ENCODE peak calls at places on chromosomes 7 and 10, in seven cellular contexts. V is neural progenitor cell; R is GM23248; E is IMR-90; C is heart left ventricle; A is body of pancreas; F is CD8-positive, alpha-beta memory T cell. Q is an unnamed sample.

GRCh38 chr10:90592903-90593302 is 264.9 kb downstream of the HTR7 start:
- DNase-seq in V (peak; percentile 83), R (peak; percentile 24), E (peak; percentile 51), C (no peak), A (peak; percentile 15), F (no peak), Q (peak; percentile 46)

GRCh38 chr10:132677905-132678298 is 108.0 kb downstream of the NKX6-2 start:
- DNase-seq in V (no peak), R (no peak), E (no peak), C (peak; percentile 5), A (peak; percentile 7), F (no peak), Q (no peak)

GRCh38 chr7:28157311-28157710 is 23.3 kb downstream of the JAZF1 start:
- DNase-seq in V (no peak), R (peak; percentile 18), E (no peak), C (no peak), A (no peak), F (no peak), Q (no peak)

GRCh38 chr7:155732275-155732674 is 80.0 kb downstream of the SHH start:
- DNase-seq in V (no peak), R (no peak), E (no peak), C (no peak), A (no peak), F (no peak), Q (no peak)

GRCh38 chr10:29472268-29473086 is 162.3 kb downstream of the SVIL start:
- DNase-seq in V (no peak), R (no peak), E (no peak), C (no peak), A (no peak), F (no peak), Q (no peak)

GRCh38 chr10:6014241-6014761 is 37.0 kb upstream of the IL15RA start:
- DNase-seq in V (peak; percentile 54), R (peak; percentile 71), E (peak; percentile 42), C (peak; percentile 58), A (peak; percentile 61), F (peak; percentile 77), Q (no peak)

GRCh38 chr10:20767028-20767427 is 130.1 kb downstream of the NEBL start:
- DNase-seq in V (no peak), R (peak; percentile 48), E (peak; percentile 4), C (no peak), A (no peak), F (no peak), Q (no peak)

GRCh38 chr7:2920956-2921708 is 77.0 kb upstream of the GNA12 start:
- DNase-seq in V (no peak), R (no peak), E (no peak), C (no peak), A (no peak), F (no peak), Q (no peak)

GRCh38 chr10:111338798-111339197 is 262.0 kb downstream of the ADRA2A start:
- DNase-seq in V (no peak), R (peak; percentile 25), E (no peak), C (no peak), A (no peak), F (no peak), Q (no peak)

GRCh38 chr7:3254718-3255117 is 46.3 kb upstream of the SDK1 start:
- DNase-seq in V (no peak), R (no peak), E (no peak), C (no peak), A (no peak), F (no peak), Q (no peak)

GRCh38 chr10:81870472-81870871 is 4.5 kb upstream of the NRG3 start:
- DNase-seq in V (no peak), R (no peak), E (no peak), C (no peak), A (no peak), F (no peak), Q (no peak)

GRCh38 chr7:22732556-22733126 is 5.6 kb downstream of the IL6 start:
- DNase-seq in V (no peak), R (peak; percentile 37), E (peak; percentile 45), C (no peak), A (no peak), F (no peak), Q (no peak)

GRCh38 chr10:102230861-102231356 is 4.8 kb downstream of the ELOVL3 start:
- DNase-seq in V (peak; percentile 87), R (peak; percentile 59), E (no peak), C (peak; percentile 24), A (peak; percentile 42), F (peak; percentile 39), Q (no peak)

GRCh38 chr10:11684717-11685645 is 57.2 kb upstream of the ECHDC3 start:
- DNase-seq in V (peak; percentile 44), R (peak; percentile 89), E (peak; percentile 86), C (peak; percentile 68), A (peak; percentile 40), F (peak; percentile 65), Q (peak; percentile 78)

GRCh38 chr7:106285801-106286492 is 1.2 kb upstream of the NAMPT start:
- DNase-seq in V (no peak), R (no peak), E (peak; percentile 73), C (no peak), A (no peak), F (no peak), Q (no peak)

GRCh38 chr7:8190121-8190895 is 71.7 kb downstream of the ICA1 start:
- DNase-seq in V (peak; percentile 78), R (peak; percentile 66), E (peak; percentile 54), C (peak; percentile 35), A (peak; percentile 38), F (peak; percentile 54), Q (no peak)

GRCh38 chr7:155972247-155972646 is 160.0 kb upstream of the SHH start:
- DNase-seq in V (no peak), R (no peak), E (no peak), C (no peak), A (no peak), F (no peak), Q (no peak)

GRCh38 chr7:80924090-80924489 is 5.2 kb upstream of the SEMA3C start:
- DNase-seq in V (no peak), R (no peak), E (no peak), C (no peak), A (no peak), F (no peak), Q (no peak)

GRCh38 chr10:110141185-110141584 is 66.2 kb upstream of the MXI1 start:
- DNase-seq in V (no peak), R (peak; percentile 65), E (peak; percentile 21), C (no peak), A (no peak), F (no peak), Q (no peak)

GRCh38 chr7:155198901-155199845 is 98.5 kb upstream of the INSIG1 start:
- DNase-seq in V (no peak), R (peak; percentile 62), E (peak; percentile 88), C (peak; percentile 15), A (no peak), F (no peak), Q (no peak)

DNA sequence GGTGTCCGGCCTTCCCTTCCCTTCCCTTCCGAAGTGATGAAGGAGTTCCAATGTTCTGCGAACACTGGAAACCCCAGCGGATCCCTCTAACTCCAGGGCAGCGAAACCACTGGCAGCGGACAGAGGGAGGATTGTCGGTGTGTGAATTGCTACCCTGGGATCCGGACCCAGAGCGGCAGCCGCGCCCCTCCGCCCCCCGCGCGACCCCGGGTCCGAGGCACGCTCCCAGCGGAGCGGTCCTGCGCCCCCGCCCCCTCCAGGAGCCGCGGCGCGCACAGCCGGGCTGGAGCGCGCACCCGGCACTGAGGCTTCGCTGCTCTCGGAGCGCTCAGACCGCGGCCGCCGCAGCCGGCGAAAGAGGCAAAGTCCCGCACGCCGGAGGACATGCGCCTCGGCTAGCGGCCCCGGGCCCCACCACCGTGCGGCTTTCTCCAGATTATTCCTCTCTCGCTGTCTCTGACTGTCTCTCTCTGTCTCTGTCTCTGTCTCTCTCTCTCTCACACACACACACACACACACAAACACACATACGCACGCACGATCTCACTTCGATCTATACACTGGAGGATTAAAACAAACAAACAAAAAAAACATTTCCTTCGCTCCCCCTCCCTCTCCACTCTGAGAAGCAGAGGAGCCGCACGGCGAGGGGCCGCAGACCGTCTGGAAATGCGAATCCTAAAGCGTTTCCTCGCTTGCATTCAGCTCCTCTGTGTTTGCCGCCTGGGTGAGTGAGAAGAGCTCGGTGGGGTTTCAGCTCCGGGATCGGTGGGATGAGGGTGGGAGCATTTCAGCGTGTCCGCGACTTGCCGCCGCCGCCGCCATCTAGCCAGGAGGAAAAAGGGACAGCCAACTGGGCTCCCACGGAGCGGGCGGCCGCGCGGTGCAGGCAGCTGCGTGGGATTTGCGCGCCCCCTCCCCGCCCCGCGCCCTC is at the start of gene PTPRZ1:
- DNase-seq in V (peak; percentile 95), R (peak; percentile 55), E (peak; percentile 2), C (peak; percentile 16), A (peak; percentile 25), F (no peak), Q (no peak)
- H3K4me3 ChIP-seq in V (peak within 1 kb of the TSS; percentile 81), R (peak within 1 kb of the TSS; percentile 75), E (peak within 1 kb of the TSS; percentile 46), C (peak within 1 kb of the TSS; percentile 47), A (peak within 1 kb of the TSS; percentile 36), F (no peak within 1 kb of the TSS), Q (peak within 1 kb of the TSS; percentile 64)

GRCh38 chr7:103381280-103382061 is 34.0 kb downstream of the PSMC2 start:
- DNase-seq in V (no peak), R (no peak), E (no peak), C (no peak), A (no peak), F (no peak), Q (no peak)

GRCh38 chr7:103380395-103381191 is 33.1 kb downstream of the PSMC2 start:
- DNase-seq in V (no peak), R (peak; percentile 7), E (peak; percentile 44), C (no peak), A (no peak), F (no peak), Q (no peak)

GRCh38 chr7:103373866-103374643 is 26.6 kb downstream of the PSMC2 start:
- DNase-seq in V (peak; percentile 4), R (no peak), E (no peak), C (no peak), A (no peak), F (no peak), Q (no peak)

DNA sequence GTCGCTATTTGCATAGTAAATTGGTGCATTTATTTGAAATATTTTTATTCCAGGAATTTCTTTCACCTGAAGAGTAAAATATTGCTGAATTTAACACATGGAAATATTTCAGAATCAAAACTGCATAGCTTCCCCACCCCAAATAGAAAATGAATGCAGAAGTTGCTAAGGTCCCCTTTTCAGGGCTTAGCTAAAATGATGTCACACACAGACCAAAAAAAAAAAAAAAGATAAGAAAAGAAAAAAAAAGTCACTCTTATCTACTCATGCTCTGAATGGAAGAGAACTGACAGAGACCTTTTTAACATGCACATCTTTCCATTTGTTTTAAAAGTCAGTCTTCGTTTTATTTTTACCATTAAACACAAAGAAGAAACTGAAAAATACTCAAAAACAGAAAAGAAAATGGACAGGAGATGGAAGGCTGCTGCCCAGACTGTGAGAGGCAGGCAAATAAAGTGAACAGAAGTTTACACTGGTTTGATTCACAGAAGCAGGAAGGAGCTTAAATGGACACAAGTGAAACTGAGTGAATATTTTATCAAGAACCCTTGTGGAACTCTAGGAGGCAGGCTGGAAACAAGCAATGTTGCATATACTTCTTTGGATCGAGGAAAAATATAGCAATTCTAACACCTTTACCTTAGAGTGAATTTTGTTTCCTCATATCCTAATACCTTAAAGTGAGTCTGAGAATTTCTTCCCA is 32.0 kb downstream of the PSMC2 start:
- DNase-seq in V (no peak), R (peak; percentile 5), E (no peak), C (no peak), A (no peak), F (no peak), Q (no peak)
- H3K4me3 ChIP-seq in V (no peak overlapping the region), R (no peak overlapping the region), E (no peak overlapping the region), C (no peak overlapping the region), A (no peak overlapping the region), F (no peak overlapping the region), Q (no peak overlapping the region)

GRCh38 chr7:1549357-1550004 is 6.5 kb downstream of the TMEM184A start:
- DNase-seq in V (no peak), R (no peak), E (no peak), C (no peak), A (no peak), F (no peak), Q (no peak)
- H3K4me3 ChIP-seq in V (no peak overlapping the region), R (no peak overlapping the region), E (no peak overlapping the region), C (no peak overlapping the region), A (no peak overlapping the region), F (no peak overlapping the region), Q (no peak overlapping the region)

GRCh38 chr10:87503892-87504291 is 801 bp upstream of the MINPP1 start:
- DNase-seq in V (peak; percentile 2), R (peak; percentile 73), E (peak; percentile 35), C (no peak), A (no peak), F (no peak), Q (no peak)
- H3K4me3 ChIP-seq in V (peak overlapping the region; percentile 99), R (peak overlapping the region; percentile 88), E (peak overlapping the region; percentile 83), C (peak overlapping the region; percentile 92), A (no peak overlapping the region), F (peak overlapping the region; percentile 72), Q (peak overlapping the region; percentile 82)